ENCODE peak calls at places on chromosomes 7 and 10, in six cellular contexts. One of them, this sample, is unnamed.
A peak's percentile ranks its signal among the peaks of the same experiment; 100 is the strongest.

GRCh38 chr10:72616716-72617115 is 9.2 kb downstream of the MICU1 start:
- DNase-seq in transverse colon: no peak
- DNase-seq in mammary epithelial cell: no peak
- DNase-seq in right lobe of liver: no peak
- DNase-seq in A549: no peak
- DNase-seq in gastrocnemius medialis: no peak
- DNase-seq in this sample: no peak

GRCh38 chr7:55335151-55335550 is 30.0 kb upstream of the LANCL2 start:
- DNase-seq in transverse colon: no peak
- DNase-seq in mammary epithelial cell: no peak
- DNase-seq in right lobe of liver: no peak
- DNase-seq in A549: no peak
- DNase-seq in gastrocnemius medialis: no peak
- DNase-seq in this sample: no peak

GRCh38 chr10:95336702-95337101 is 45.9 kb upstream of the PDLIM1 start:
- DNase-seq in transverse colon: no peak
- DNase-seq in mammary epithelial cell: no peak
- DNase-seq in right lobe of liver: no peak
- DNase-seq in A549: no peak
- DNase-seq in gastrocnemius medialis: no peak
- DNase-seq in this sample: no peak

GRCh38 chr7:49244543-49244942 is 320.2 kb downstream of the CDC14C start:
- DNase-seq in transverse colon: no peak
- DNase-seq in mammary epithelial cell: no peak
- DNase-seq in right lobe of liver: no peak
- DNase-seq in A549: no peak
- DNase-seq in gastrocnemius medialis: no peak
- DNase-seq in this sample: no peak

GRCh38 chr7:33334349-33334748 is 205.0 kb downstream of the BBS9 start:
- DNase-seq in transverse colon: no peak
- DNase-seq in mammary epithelial cell: peak; percentile 6
- DNase-seq in right lobe of liver: no peak
- DNase-seq in A549: no peak
- DNase-seq in gastrocnemius medialis: no peak
- DNase-seq in this sample: peak; percentile 11

GRCh38 chr10:58070964-58071363 is 196.7 kb downstream of the IPMK start:
- DNase-seq in transverse colon: no peak
- DNase-seq in mammary epithelial cell: no peak
- DNase-seq in right lobe of liver: no peak
- DNase-seq in A549: no peak
- DNase-seq in gastrocnemius medialis: no peak
- DNase-seq in this sample: no peak

GRCh38 chr7:36961097-36961496 is 236.8 kb upstream of the AOAH start:
- DNase-seq in transverse colon: no peak
- DNase-seq in mammary epithelial cell: no peak
- DNase-seq in right lobe of liver: no peak
- DNase-seq in A549: no peak
- DNase-seq in gastrocnemius medialis: no peak
- DNase-seq in this sample: no peak

GRCh38 chr10:75398630-75399460 is 2.7 kb downstream of the ZNF503 start:
- DNase-seq in transverse colon: peak; percentile 22
- DNase-seq in mammary epithelial cell: peak; percentile 53
- DNase-seq in right lobe of liver: no peak
- DNase-seq in A549: no peak
- DNase-seq in gastrocnemius medialis: no peak
- DNase-seq in this sample: no peak

GRCh38 chr10:60417024-60417423 is 27.3 kb upstream of the ANK3 start:
- DNase-seq in transverse colon: no peak
- DNase-seq in mammary epithelial cell: no peak
- DNase-seq in right lobe of liver: no peak
- DNase-seq in A549: no peak
- DNase-seq in gastrocnemius medialis: no peak
- DNase-seq in this sample: no peak

GRCh38 chr10:117537436-117537903 is 5.1 kb upstream of the EMX2 start:
- DNase-seq in transverse colon: no peak
- DNase-seq in mammary epithelial cell: no peak
- DNase-seq in right lobe of liver: no peak
- DNase-seq in A549: peak; percentile 50
- DNase-seq in gastrocnemius medialis: no peak
- DNase-seq in this sample: no peak

GRCh38 chr10:91712315-91712714 is 79.4 kb upstream of the PPP1R3C start:
- DNase-seq in transverse colon: no peak
- DNase-seq in mammary epithelial cell: no peak
- DNase-seq in right lobe of liver: no peak
- DNase-seq in A549: no peak
- DNase-seq in gastrocnemius medialis: no peak
- DNase-seq in this sample: no peak

GRCh38 chr7:14191686-14192098 is 202.2 kb upstream of the ETV1 start:
- DNase-seq in transverse colon: no peak
- DNase-seq in mammary epithelial cell: peak; percentile 36
- DNase-seq in right lobe of liver: no peak
- DNase-seq in A549: no peak
- DNase-seq in gastrocnemius medialis: no peak
- DNase-seq in this sample: no peak

GRCh38 chr7:103540986-103541385 is 95.0 kb upstream of the SLC26A5 start:
- DNase-seq in transverse colon: no peak
- DNase-seq in mammary epithelial cell: no peak
- DNase-seq in right lobe of liver: peak; percentile 83
- DNase-seq in A549: no peak
- DNase-seq in gastrocnemius medialis: no peak
- DNase-seq in this sample: no peak

GRCh38 chr10:45505336-45505735 is 131.3 kb downstream of the ALOX5 start:
- DNase-seq in transverse colon: no peak
- DNase-seq in mammary epithelial cell: no peak
- DNase-seq in right lobe of liver: no peak
- DNase-seq in A549: no peak
- DNase-seq in gastrocnemius medialis: no peak
- DNase-seq in this sample: no peak

GRCh38 chr7:29565982-29566746 is 2.5 kb downstream of the PRR15 start:
- DNase-seq in transverse colon: peak; percentile 42
- DNase-seq in mammary epithelial cell: no peak
- DNase-seq in right lobe of liver: no peak
- DNase-seq in A549: no peak
- DNase-seq in gastrocnemius medialis: no peak
- DNase-seq in this sample: peak; percentile 61

GRCh38 chr7:153324094-153324493 is 564.5 kb downstream of the ACTR3B start:
- DNase-seq in transverse colon: no peak
- DNase-seq in mammary epithelial cell: no peak
- DNase-seq in right lobe of liver: no peak
- DNase-seq in A549: no peak
- DNase-seq in gastrocnemius medialis: no peak
- DNase-seq in this sample: no peak

GRCh38 chr7:26101471-26102151 is 50.4 kb upstream of the NFE2L3 start:
- DNase-seq in transverse colon: peak; percentile 21
- DNase-seq in mammary epithelial cell: no peak
- DNase-seq in right lobe of liver: no peak
- DNase-seq in A549: no peak
- DNase-seq in gastrocnemius medialis: peak; percentile 11
- DNase-seq in this sample: peak; percentile 33

GRCh38 chr7:23183279-23184012 is 1.6 kb downstream of the NUP42 start:
- DNase-seq in transverse colon: no peak
- DNase-seq in mammary epithelial cell: no peak
- DNase-seq in right lobe of liver: no peak
- DNase-seq in A549: no peak
- DNase-seq in gastrocnemius medialis: no peak
- DNase-seq in this sample: no peak

GRCh38 chr7:65927489-65928448 is 54.2 kb downstream of the GUSB start:
- DNase-seq in transverse colon: peak; percentile 31
- DNase-seq in mammary epithelial cell: no peak
- DNase-seq in right lobe of liver: no peak
- DNase-seq in A549: no peak
- DNase-seq in gastrocnemius medialis: no peak
- DNase-seq in this sample: peak; percentile 33

GRCh38 chr10:88066876-88067275 is 203.5 kb downstream of the PTEN start:
- DNase-seq in transverse colon: no peak
- DNase-seq in mammary epithelial cell: no peak
- DNase-seq in right lobe of liver: no peak
- DNase-seq in A549: no peak
- DNase-seq in gastrocnemius medialis: no peak
- DNase-seq in this sample: peak; percentile 19

GRCh38 chr7:148921189-148921588 is 37.1 kb upstream of the EZH2 start:
- DNase-seq in transverse colon: no peak
- DNase-seq in mammary epithelial cell: no peak
- DNase-seq in right lobe of liver: no peak
- DNase-seq in A549: no peak
- DNase-seq in gastrocnemius medialis: no peak
- DNase-seq in this sample: no peak

GRCh38 chr7:26440253-26440992 is 148.8 kb downstream of the SNX10 start:
- DNase-seq in transverse colon: no peak
- DNase-seq in mammary epithelial cell: no peak
- DNase-seq in right lobe of liver: no peak
- DNase-seq in A549: no peak
- DNase-seq in gastrocnemius medialis: no peak
- DNase-seq in this sample: no peak

GRCh38 chr10:71974489-71975011 is 10.4 kb downstream of the CHST3 start:
- DNase-seq in transverse colon: no peak
- DNase-seq in mammary epithelial cell: peak; percentile 92
- DNase-seq in right lobe of liver: no peak
- DNase-seq in A549: peak; percentile 80
- DNase-seq in gastrocnemius medialis: no peak
- DNase-seq in this sample: no peak

GRCh38 chr10:11874568-11875182 is 51.5 kb downstream of the PROSER2 start:
- DNase-seq in transverse colon: no peak
- DNase-seq in mammary epithelial cell: peak; percentile 72
- DNase-seq in right lobe of liver: peak; percentile 72
- DNase-seq in A549: no peak
- DNase-seq in gastrocnemius medialis: no peak
- DNase-seq in this sample: no peak
- H3K4me1 ChIP-seq in transverse colon: peaks cover 21% of the 10 kb centered on the region
- H3K4me1 ChIP-seq in mammary epithelial cell: peaks cover 25% of the 10 kb centered on the region
- H3K4me1 ChIP-seq in right lobe of liver: peaks cover 33% of the 10 kb centered on the region
- H3K4me1 ChIP-seq in A549: peaks cover 35% of the 10 kb centered on the region
- H3K4me1 ChIP-seq in gastrocnemius medialis: peaks cover 19% of the 10 kb centered on the region
- H3K4me1 ChIP-seq in this sample: peaks cover 18% of the 10 kb centered on the region

GRCh38 chr7:67301667-67302066 is 305.0 kb downstream of the TYW1 start:
- DNase-seq in transverse colon: no peak
- DNase-seq in mammary epithelial cell: no peak
- DNase-seq in right lobe of liver: no peak
- DNase-seq in A549: no peak
- DNase-seq in gastrocnemius medialis: no peak
- DNase-seq in this sample: no peak

GRCh38 chr7:67302113-67303039 is 305.7 kb downstream of the TYW1 start:
- DNase-seq in transverse colon: peak; percentile 99
- DNase-seq in mammary epithelial cell: peak; percentile 99
- DNase-seq in right lobe of liver: peak; percentile 99
- DNase-seq in A549: peak; percentile 96
- DNase-seq in gastrocnemius medialis: peak; percentile 99
- DNase-seq in this sample: peak; percentile 97
- TF ChIP-seq CTCF in transverse colon: peak; percentile 64
- TF ChIP-seq CTCF in mammary epithelial cell: peak; percentile 53
- TF ChIP-seq CTCF in right lobe of liver: peak; percentile 58
- TF ChIP-seq CTCF in A549: no peak
- TF ChIP-seq CTCF in gastrocnemius medialis: peak; percentile 68
- TF ChIP-seq CTCF in this sample: peak; percentile 2

GRCh38 chr10:1050555-1050954 is 1.6 kb upstream of the IDI1 start:
- DNase-seq in transverse colon: peak; percentile 57
- DNase-seq in mammary epithelial cell: peak; percentile 51
- DNase-seq in right lobe of liver: no peak
- DNase-seq in A549: peak; percentile 49
- DNase-seq in gastrocnemius medialis: no peak
- DNase-seq in this sample: peak; percentile 59
- H3K4me1 ChIP-seq in transverse colon: peaks cover 39% of the 10 kb centered on the region
- H3K4me1 ChIP-seq in mammary epithelial cell: peaks cover 33% of the 10 kb centered on the region
- H3K4me1 ChIP-seq in right lobe of liver: peaks cover 26% of the 10 kb centered on the region
- H3K4me1 ChIP-seq in A549: peaks cover 44% of the 10 kb centered on the region
- H3K4me1 ChIP-seq in gastrocnemius medialis: peaks cover 57% of the 10 kb centered on the region
- H3K4me1 ChIP-seq in this sample: peaks cover 31% of the 10 kb centered on the region

GRCh38 chr10:118564652-118565051 is 30.8 kb downstream of the PRLHR start:
- DNase-seq in transverse colon: no peak
- DNase-seq in mammary epithelial cell: no peak
- DNase-seq in right lobe of liver: no peak
- DNase-seq in A549: peak; percentile 35
- DNase-seq in gastrocnemius medialis: no peak
- DNase-seq in this sample: no peak
- TF ChIP-seq CTCF in transverse colon: no peak
- TF ChIP-seq CTCF in mammary epithelial cell: peak; percentile 63
- TF ChIP-seq CTCF in right lobe of liver: no peak
- TF ChIP-seq CTCF in A549: peak; percentile 16
- TF ChIP-seq CTCF in gastrocnemius medialis: no peak
- TF ChIP-seq CTCF in this sample: no peak

DNA sequence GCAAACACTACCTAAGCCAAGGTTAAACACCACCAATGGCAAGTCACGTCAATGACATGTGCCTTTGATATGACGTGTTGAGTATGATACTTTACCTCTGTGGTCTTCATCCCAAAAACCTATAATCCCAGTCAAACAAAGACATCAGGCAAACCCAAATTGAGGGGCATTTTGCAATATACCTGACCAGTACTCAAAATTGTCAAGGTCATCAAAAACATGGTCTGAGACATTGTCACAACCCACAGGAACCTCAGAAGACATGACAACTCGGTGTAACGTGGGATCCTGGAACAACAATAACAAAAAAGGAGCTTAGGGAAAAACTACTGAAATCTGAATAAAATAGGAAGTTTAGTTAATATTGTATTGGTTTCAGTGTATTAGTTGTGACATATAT is 7.2 kb downstream of the FAM237B start:
- DNase-seq in transverse colon: no peak
- DNase-seq in mammary epithelial cell: no peak
- DNase-seq in right lobe of liver: no peak
- DNase-seq in A549: no peak
- DNase-seq in gastrocnemius medialis: no peak
- DNase-seq in this sample: no peak
- H3K4me1 ChIP-seq in transverse colon: no peaks in the 10 kb centered on the region
- H3K4me1 ChIP-seq in mammary epithelial cell: no peaks in the 10 kb centered on the region
- H3K4me1 ChIP-seq in right lobe of liver: no peaks in the 10 kb centered on the region
- H3K4me1 ChIP-seq in A549: no peaks in the 10 kb centered on the region
- H3K4me1 ChIP-seq in gastrocnemius medialis: no peaks in the 10 kb centered on the region
- H3K4me1 ChIP-seq in this sample: no peaks in the 10 kb centered on the region

GRCh38 chr7:19982841-19983835 is 209.7 kb upstream of the TMEM196 start:
- DNase-seq in transverse colon: peak; percentile 46
- DNase-seq in mammary epithelial cell: peak; percentile 45
- DNase-seq in right lobe of liver: no peak
- DNase-seq in A549: no peak
- DNase-seq in gastrocnemius medialis: no peak
- DNase-seq in this sample: no peak
- TF ChIP-seq CTCF in transverse colon: peak; percentile 32
- TF ChIP-seq CTCF in mammary epithelial cell: peak; percentile 40
- TF ChIP-seq CTCF in right lobe of liver: no peak
- TF ChIP-seq CTCF in A549: peak; percentile 7
- TF ChIP-seq CTCF in gastrocnemius medialis: no peak
- TF ChIP-seq CTCF in this sample: no peak